ENCODE peak calls at places on chromosomes 2 and 18, in ten cellular contexts. I is GM03348; G is prostate gland; O is activated T-cell treated with anti-CD3 and anti-CD28 coated beads for 1 hour; L is gastrocnemius medialis; J is stimulated activated CD4-positive, alpha-beta T cell treated with anti-CD3 and anti-CD28 coated beads, Interleukin-2, amount 100 ng/mL, for 24 hours; N is SK-N-DZ; F is activated CD8-positive, alpha-beta T cell treated with anti-CD3 and anti-CD28 coated beads for 36 hours; D is EL; P is HTR-8/SVneo. A is an unnamed sample.

GRCh38 chr2:214069254-214069653 is 341.6 kb upstream of the VWC2L start:
- DNase-seq in I (peak; percentile 82), G (peak; percentile 10), O (no peak), L (peak; percentile 17), J (no peak), N (peak; percentile 82), F (peak; percentile 4), D (peak; percentile 95), P (peak; percentile 76), A (peak; percentile 61)

GRCh38 chr2:9508934-9509333 is 34.6 kb downstream of the IAH1 start:
- DNase-seq in I (no peak), G (no peak), O (no peak), L (no peak), J (no peak), N (no peak), F (no peak), D (no peak), P (no peak), A (no peak)

GRCh38 chr2:42314892-42315468 is 46.0 kb downstream of the COX7A2L start:
- DNase-seq in I (peak; percentile 86), G (no peak), O (no peak), L (no peak), J (no peak), N (no peak), F (no peak), D (peak; percentile 92), P (peak; percentile 49), A (no peak)

GRCh38 chr2:40363631-40364030 is 88.3 kb downstream of the SLC8A1 start:
- DNase-seq in I (no peak), G (no peak), O (no peak), L (no peak), J (no peak), N (no peak), F (no peak), D (peak; percentile 52), P (no peak), A (no peak)

GRCh38 chr2:188978291-188979081 is 4.3 kb downstream of the COL3A1 start:
- DNase-seq in I (no peak), G (no peak), O (no peak), L (peak; percentile 19), J (no peak), N (peak; percentile 95), F (peak; percentile 3), D (peak; percentile 80), P (no peak), A (peak; percentile 30)

GRCh38 chr18:44111337-44111736 is 569.4 kb upstream of the SETBP1 start:
- DNase-seq in I (no peak), G (no peak), O (no peak), L (no peak), J (no peak), N (no peak), F (no peak), D (no peak), P (no peak), A (no peak)

GRCh38 chr18:50632895-50633515 is 73.1 kb downstream of the MAPK4 start:
- DNase-seq in I (no peak), G (no peak), O (no peak), L (no peak), J (no peak), N (no peak), F (no peak), D (no peak), P (no peak), A (no peak)

GRCh38 chr18:48159816-48160215 is 229.4 kb upstream of the SMAD2 start:
- DNase-seq in I (no peak), G (no peak), O (no peak), L (peak; percentile 8), J (no peak), N (no peak), F (no peak), D (no peak), P (no peak), A (no peak)

GRCh38 chr2:186437719-186438118 is 48.3 kb upstream of the ZC3H15 start:
- DNase-seq in I (no peak), G (no peak), O (no peak), L (no peak), J (no peak), N (no peak), F (no peak), D (no peak), P (no peak), A (no peak)

GRCh38 chr2:174761837-174762236 is 2.4 kb downstream of the CHRNA1 start:
- DNase-seq in I (no peak), G (no peak), O (no peak), L (no peak), J (no peak), N (no peak), F (no peak), D (peak; percentile 51), P (no peak), A (no peak)

GRCh38 chr2:160882906-160883305 is 277.3 kb upstream of the TANK start:
- DNase-seq in I (no peak), G (no peak), O (no peak), L (no peak), J (no peak), N (peak; percentile 48), F (no peak), D (no peak), P (no peak), A (no peak)

GRCh38 chr2:73210696-73211095 is 3.3 kb upstream of the SMYD5 start:
- DNase-seq in I (no peak), G (no peak), O (no peak), L (no peak), J (no peak), N (no peak), F (no peak), D (no peak), P (no peak), A (no peak)

GRCh38 chr18:28652654-28653053 is 475.7 kb upstream of the CDH2 start:
- DNase-seq in I (no peak), G (no peak), O (no peak), L (no peak), J (no peak), N (no peak), F (no peak), D (no peak), P (no peak), A (no peak)

GRCh38 chr2:83142934-83143333 is 1316.1 kb downstream of the SUCLG1 start:
- DNase-seq in I (no peak), G (no peak), O (no peak), L (no peak), J (no peak), N (no peak), F (no peak), D (no peak), P (no peak), A (no peak)

GRCh38 chr2:157439792-157440186 is 4.1 kb downstream of the CYTIP start:
- DNase-seq in I (no peak), G (no peak), O (no peak), L (no peak), J (peak; percentile 58), N (no peak), F (peak; percentile 73), D (no peak), P (no peak), A (no peak)

GRCh38 chr2:209395232-209395631 is 28.6 kb upstream of the MAP2 start:
- DNase-seq in I (no peak), G (no peak), O (no peak), L (no peak), J (no peak), N (no peak), F (no peak), D (no peak), P (no peak), A (no peak)

GRCh38 chr18:25042641-25043051 is 309.3 kb downstream of the ZNF521 start:
- DNase-seq in I (no peak), G (no peak), O (no peak), L (no peak), J (no peak), N (peak; percentile 66), F (no peak), D (no peak), P (no peak), A (no peak)

GRCh38 chr2:56444339-56444738 is 260.5 kb downstream of the CCDC85A start:
- DNase-seq in I (no peak), G (no peak), O (no peak), L (no peak), J (no peak), N (no peak), F (no peak), D (peak; percentile 19), P (no peak), A (no peak)